ENCODE peak calls at places on chromosomes 11 and 22, in nine cellular contexts. One of them, this sample, is unnamed.

GRCh38 chr11:62461740-62462522 is 43.1 kb downstream of the SCGB1A1 start:
- DNase-seq in CD8-positive, alpha-beta T cell: no peak
- DNase-seq in IMR-90: peak; percentile 38
- DNase-seq in hepatocyte: no peak
- DNase-seq in esophagus squamous epithelium: no peak
- DNase-seq in CD4-positive, alpha-beta T cell: no peak
- DNase-seq in MM.1S: peak; percentile 91
- DNase-seq in WERI-Rb-1: no peak
- DNase-seq in uterus: no peak
- DNase-seq in this sample: no peak

GRCh38 chr22:36417281-36417686 is 29.5 kb upstream of the MYH9 start:
- DNase-seq in CD8-positive, alpha-beta T cell: no peak
- DNase-seq in IMR-90: peak; percentile 73
- DNase-seq in hepatocyte: no peak
- DNase-seq in esophagus squamous epithelium: no peak
- DNase-seq in CD4-positive, alpha-beta T cell: no peak
- DNase-seq in MM.1S: peak; percentile 92
- DNase-seq in WERI-Rb-1: no peak
- DNase-seq in uterus: no peak
- DNase-seq in this sample: peak; percentile 44

GRCh38 chr11:12889243-12889642 is 119.9 kb upstream of the RASSF10 start:
- DNase-seq in CD8-positive, alpha-beta T cell: no peak
- DNase-seq in IMR-90: peak; percentile 67
- DNase-seq in hepatocyte: peak; percentile 24
- DNase-seq in esophagus squamous epithelium: no peak
- DNase-seq in CD4-positive, alpha-beta T cell: no peak
- DNase-seq in MM.1S: no peak
- DNase-seq in WERI-Rb-1: no peak
- DNase-seq in uterus: peak; percentile 30
- DNase-seq in this sample: no peak

GRCh38 chr11:128318856-128319474 is 268.4 kb downstream of the ETS1 start:
- DNase-seq in CD8-positive, alpha-beta T cell: peak; percentile 75
- DNase-seq in IMR-90: peak; percentile 44
- DNase-seq in hepatocyte: no peak
- DNase-seq in esophagus squamous epithelium: no peak
- DNase-seq in CD4-positive, alpha-beta T cell: peak; percentile 27
- DNase-seq in MM.1S: no peak
- DNase-seq in WERI-Rb-1: no peak
- DNase-seq in uterus: no peak
- DNase-seq in this sample: no peak

GRCh38 chr11:105786766-105787165 is 176.9 kb downstream of the GRIA4 start:
- DNase-seq in CD8-positive, alpha-beta T cell: no peak
- DNase-seq in IMR-90: no peak
- DNase-seq in hepatocyte: no peak
- DNase-seq in esophagus squamous epithelium: no peak
- DNase-seq in CD4-positive, alpha-beta T cell: no peak
- DNase-seq in MM.1S: no peak
- DNase-seq in WERI-Rb-1: no peak
- DNase-seq in uterus: no peak
- DNase-seq in this sample: no peak

GRCh38 chr22:43901976-43902643 is 10.3 kb upstream of the PNPLA5 start:
- DNase-seq in CD8-positive, alpha-beta T cell: no peak
- DNase-seq in IMR-90: peak; percentile 97
- DNase-seq in hepatocyte: no peak
- DNase-seq in esophagus squamous epithelium: no peak
- DNase-seq in CD4-positive, alpha-beta T cell: no peak
- DNase-seq in MM.1S: no peak
- DNase-seq in WERI-Rb-1: no peak
- DNase-seq in uterus: no peak
- DNase-seq in this sample: peak; percentile 39

GRCh38 chr11:46762248-46762647 is 43.2 kb downstream of the F2 start:
- DNase-seq in CD8-positive, alpha-beta T cell: no peak
- DNase-seq in IMR-90: no peak
- DNase-seq in hepatocyte: no peak
- DNase-seq in esophagus squamous epithelium: no peak
- DNase-seq in CD4-positive, alpha-beta T cell: no peak
- DNase-seq in MM.1S: no peak
- DNase-seq in WERI-Rb-1: no peak
- DNase-seq in uterus: no peak
- DNase-seq in this sample: no peak

GRCh38 chr11:123665321-123665720 is 10.9 kb upstream of the SCN3B start:
- DNase-seq in CD8-positive, alpha-beta T cell: no peak
- DNase-seq in IMR-90: no peak
- DNase-seq in hepatocyte: no peak
- DNase-seq in esophagus squamous epithelium: no peak
- DNase-seq in CD4-positive, alpha-beta T cell: no peak
- DNase-seq in MM.1S: no peak
- DNase-seq in WERI-Rb-1: no peak
- DNase-seq in uterus: no peak
- DNase-seq in this sample: no peak

GRCh38 chr11:75547617-75548054 is 14.4 kb upstream of the SERPINH1 start:
- DNase-seq in CD8-positive, alpha-beta T cell: peak; percentile 35
- DNase-seq in IMR-90: peak; percentile 65
- DNase-seq in hepatocyte: peak; percentile 87
- DNase-seq in esophagus squamous epithelium: no peak
- DNase-seq in CD4-positive, alpha-beta T cell: no peak
- DNase-seq in MM.1S: peak; percentile 33
- DNase-seq in WERI-Rb-1: peak; percentile 83
- DNase-seq in uterus: peak; percentile 76
- DNase-seq in this sample: peak; percentile 78

GRCh38 chr11:45185228-45185729 is 38.8 kb downstream of the PRDM11 start:
- DNase-seq in CD8-positive, alpha-beta T cell: no peak
- DNase-seq in IMR-90: no peak
- DNase-seq in hepatocyte: no peak
- DNase-seq in esophagus squamous epithelium: no peak
- DNase-seq in CD4-positive, alpha-beta T cell: no peak
- DNase-seq in MM.1S: no peak
- DNase-seq in WERI-Rb-1: no peak
- DNase-seq in uterus: no peak
- DNase-seq in this sample: no peak

GRCh38 chr11:34837246-34837856 is 78.8 kb downstream of the APIP start:
- DNase-seq in CD8-positive, alpha-beta T cell: no peak
- DNase-seq in IMR-90: no peak
- DNase-seq in hepatocyte: no peak
- DNase-seq in esophagus squamous epithelium: no peak
- DNase-seq in CD4-positive, alpha-beta T cell: no peak
- DNase-seq in MM.1S: no peak
- DNase-seq in WERI-Rb-1: peak; percentile 10
- DNase-seq in uterus: no peak
- DNase-seq in this sample: no peak

DNA sequence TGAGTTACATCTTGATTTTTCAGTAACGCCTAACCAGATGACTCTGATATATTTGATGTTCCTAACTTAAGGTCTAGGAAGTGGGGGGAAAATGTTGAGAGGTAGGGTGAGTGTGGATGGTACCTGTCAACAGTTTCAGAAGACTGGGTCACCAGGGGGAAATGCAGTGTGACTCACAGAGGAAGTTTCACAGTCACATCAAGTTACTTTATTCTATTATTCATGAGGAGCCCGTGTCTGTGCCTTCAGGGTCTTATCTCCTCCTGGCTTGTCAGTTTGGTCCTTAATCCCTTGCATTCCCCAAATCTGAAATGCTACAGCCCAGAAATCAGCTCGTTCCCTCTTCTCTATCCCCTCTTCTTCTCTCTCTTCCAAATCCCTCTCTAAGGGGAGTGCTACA is 4.7 kb upstream of the KCNE3 start:
- DNase-seq in CD8-positive, alpha-beta T cell: no peak
- DNase-seq in IMR-90: no peak
- DNase-seq in hepatocyte: no peak
- DNase-seq in esophagus squamous epithelium: no peak
- DNase-seq in CD4-positive, alpha-beta T cell: no peak
- DNase-seq in MM.1S: no peak
- DNase-seq in WERI-Rb-1: no peak
- DNase-seq in uterus: no peak
- DNase-seq in this sample: no peak
- H3K27ac ChIP-seq in CD8-positive, alpha-beta T cell: no peak overlapping the region
- H3K27ac ChIP-seq in IMR-90: no peak overlapping the region
- H3K27ac ChIP-seq in hepatocyte: no peak overlapping the region
- H3K27ac ChIP-seq in esophagus squamous epithelium: no peak overlapping the region
- H3K27ac ChIP-seq in CD4-positive, alpha-beta T cell: no peak overlapping the region
- H3K27ac ChIP-seq in MM.1S: no peak overlapping the region
- H3K27ac ChIP-seq in WERI-Rb-1: no peak overlapping the region
- H3K27ac ChIP-seq in uterus: no peak overlapping the region
- H3K27ac ChIP-seq in this sample: no peak overlapping the region

DNA sequence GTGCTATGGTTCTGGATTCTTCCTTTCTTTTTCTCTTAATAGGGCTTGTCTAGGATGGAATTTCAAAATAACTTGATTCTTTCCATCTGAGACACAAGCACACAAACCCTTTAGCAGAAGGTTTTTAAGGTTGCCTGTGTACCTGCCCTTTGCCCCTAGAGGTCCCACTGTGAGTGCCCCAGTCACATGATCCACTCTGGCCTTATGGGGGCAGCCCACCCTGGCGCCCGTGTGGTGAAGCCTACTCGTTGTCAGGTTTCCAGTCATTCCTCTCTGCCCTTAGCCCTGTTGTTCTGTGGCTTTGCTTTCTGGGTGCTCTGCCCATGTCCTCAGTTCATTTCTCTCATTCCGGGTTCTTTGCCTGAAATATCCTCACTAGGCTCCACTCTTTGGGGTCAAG is 51.8 kb downstream of the ZNRF3 start:
- DNase-seq in CD8-positive, alpha-beta T cell: no peak
- DNase-seq in IMR-90: no peak
- DNase-seq in hepatocyte: no peak
- DNase-seq in esophagus squamous epithelium: no peak
- DNase-seq in CD4-positive, alpha-beta T cell: no peak
- DNase-seq in MM.1S: no peak
- DNase-seq in WERI-Rb-1: no peak
- DNase-seq in uterus: no peak
- DNase-seq in this sample: no peak
- TF ChIP-seq CTCF in CD8-positive, alpha-beta T cell: no peak
- TF ChIP-seq CTCF in IMR-90: no peak
- TF ChIP-seq CTCF in hepatocyte: no peak
- TF ChIP-seq CTCF in esophagus squamous epithelium: no peak
- TF ChIP-seq CTCF in CD4-positive, alpha-beta T cell: no peak
- TF ChIP-seq CTCF in MM.1S: no peak
- TF ChIP-seq CTCF in WERI-Rb-1: no peak
- TF ChIP-seq CTCF in uterus: no peak
- TF ChIP-seq CTCF in this sample: no peak

GRCh38 chr11:3905080-3905953 is 49.9 kb downstream of the STIM1 start:
- DNase-seq in CD8-positive, alpha-beta T cell: peak; percentile 65
- DNase-seq in IMR-90: peak; percentile 76
- DNase-seq in hepatocyte: peak; percentile 48
- DNase-seq in esophagus squamous epithelium: no peak
- DNase-seq in CD4-positive, alpha-beta T cell: peak; percentile 60
- DNase-seq in MM.1S: peak; percentile 46
- DNase-seq in WERI-Rb-1: no peak
- DNase-seq in uterus: no peak
- DNase-seq in this sample: peak; percentile 74

GRCh38 chr11:3904228-3904627 is 48.8 kb downstream of the STIM1 start:
- DNase-seq in CD8-positive, alpha-beta T cell: no peak
- DNase-seq in IMR-90: no peak
- DNase-seq in hepatocyte: no peak
- DNase-seq in esophagus squamous epithelium: no peak
- DNase-seq in CD4-positive, alpha-beta T cell: no peak
- DNase-seq in MM.1S: no peak
- DNase-seq in WERI-Rb-1: no peak
- DNase-seq in uterus: no peak
- DNase-seq in this sample: no peak

GRCh38 chr11:3903207-3903896 is 47.9 kb downstream of the STIM1 start:
- DNase-seq in CD8-positive, alpha-beta T cell: no peak
- DNase-seq in IMR-90: no peak
- DNase-seq in hepatocyte: no peak
- DNase-seq in esophagus squamous epithelium: no peak
- DNase-seq in CD4-positive, alpha-beta T cell: no peak
- DNase-seq in MM.1S: no peak
- DNase-seq in WERI-Rb-1: no peak
- DNase-seq in uterus: no peak
- DNase-seq in this sample: no peak

GRCh38 chr11:3907590-3907989 is 52.1 kb downstream of the STIM1 start:
- DNase-seq in CD8-positive, alpha-beta T cell: no peak
- DNase-seq in IMR-90: no peak
- DNase-seq in hepatocyte: no peak
- DNase-seq in esophagus squamous epithelium: no peak
- DNase-seq in CD4-positive, alpha-beta T cell: no peak
- DNase-seq in MM.1S: peak; percentile 21
- DNase-seq in WERI-Rb-1: no peak
- DNase-seq in uterus: no peak
- DNase-seq in this sample: no peak

DNA sequence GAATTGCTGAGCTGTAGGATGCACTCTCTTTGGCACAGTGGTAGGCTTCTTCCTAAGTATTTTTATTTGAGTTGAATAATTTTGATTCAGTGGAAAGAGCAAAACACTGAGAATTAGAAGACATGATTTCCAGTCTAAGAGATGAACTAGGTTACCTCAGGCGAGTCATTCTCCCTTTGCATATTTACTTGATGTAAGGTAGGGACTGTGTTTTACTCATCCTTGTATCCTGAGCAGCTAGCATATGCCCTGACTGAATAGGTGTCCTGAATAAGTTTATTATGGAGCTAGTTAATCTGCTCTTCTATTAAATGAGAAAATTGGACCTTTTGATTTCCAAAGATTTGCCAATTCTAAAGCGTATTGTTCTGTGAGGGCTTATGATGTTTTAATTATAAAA is 50.7 kb downstream of the STIM1 start:
- DNase-seq in CD8-positive, alpha-beta T cell: no peak
- DNase-seq in IMR-90: no peak
- DNase-seq in hepatocyte: no peak
- DNase-seq in esophagus squamous epithelium: no peak
- DNase-seq in CD4-positive, alpha-beta T cell: no peak
- DNase-seq in MM.1S: no peak
- DNase-seq in WERI-Rb-1: no peak
- DNase-seq in uterus: no peak
- DNase-seq in this sample: peak; percentile 63
- H3K27ac ChIP-seq in CD8-positive, alpha-beta T cell: no peak overlapping the region
- H3K27ac ChIP-seq in IMR-90: peak overlapping the region; percentile 65
- H3K27ac ChIP-seq in hepatocyte: peak overlapping the region; percentile 42
- H3K27ac ChIP-seq in esophagus squamous epithelium: peak overlapping the region; percentile 86
- H3K27ac ChIP-seq in CD4-positive, alpha-beta T cell: no peak overlapping the region
- H3K27ac ChIP-seq in MM.1S: no peak overlapping the region
- H3K27ac ChIP-seq in WERI-Rb-1: no peak overlapping the region
- H3K27ac ChIP-seq in uterus: no peak overlapping the region
- H3K27ac ChIP-seq in this sample: no peak overlapping the region

DNA sequence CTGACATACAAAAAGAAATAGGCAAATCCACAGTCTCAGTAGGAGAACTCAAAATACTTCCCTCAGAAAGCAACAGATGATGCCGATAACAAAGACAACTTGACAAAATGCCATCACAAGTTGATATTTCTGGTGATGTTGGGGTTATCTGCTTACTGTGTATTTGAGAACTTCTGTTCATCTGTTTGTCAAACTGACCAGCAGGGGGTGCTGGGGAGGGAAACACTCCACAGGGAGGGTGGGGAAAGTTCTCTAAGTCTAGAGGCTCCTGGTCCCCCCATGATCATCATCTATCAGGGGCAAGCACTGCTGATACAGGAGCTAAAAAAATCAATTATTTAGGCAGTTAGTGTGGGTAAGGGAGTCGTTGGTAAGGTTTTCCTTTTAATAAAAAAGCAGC is 19.2 kb downstream of the GLYATL1 start:
- DNase-seq in CD8-positive, alpha-beta T cell: peak; percentile 34
- DNase-seq in IMR-90: no peak
- DNase-seq in hepatocyte: peak; percentile 43
- DNase-seq in esophagus squamous epithelium: no peak
- DNase-seq in CD4-positive, alpha-beta T cell: no peak
- DNase-seq in MM.1S: peak; percentile 61
- DNase-seq in WERI-Rb-1: peak; percentile 18
- DNase-seq in uterus: no peak
- DNase-seq in this sample: no peak
- TF ChIP-seq CTCF in CD8-positive, alpha-beta T cell: peak; percentile 24
- TF ChIP-seq CTCF in IMR-90: peak; percentile 28
- TF ChIP-seq CTCF in hepatocyte: peak; percentile 36
- TF ChIP-seq CTCF in esophagus squamous epithelium: no peak
- TF ChIP-seq CTCF in CD4-positive, alpha-beta T cell: peak; percentile 25
- TF ChIP-seq CTCF in MM.1S: peak; percentile 74
- TF ChIP-seq CTCF in WERI-Rb-1: peak; percentile 9
- TF ChIP-seq CTCF in uterus: no peak
- TF ChIP-seq CTCF in this sample: no peak